ENCODE peak calls at places on chromosomes 4 and X, in eight cellular contexts. E is Karpas-422, L is GM23338, M is H9, A is astrocyte, I is HCT116, T is PC-3, F is neuronal stem cell. U is an unnamed sample.

GRCh38 chr4:67198757-67199156 is 346.5 kb downstream of the CENPC start:
- DNase-seq in T (peak; percentile 77), E (peak; percentile 75), A (peak; percentile 47), F (no peak), I (no peak), L (peak; percentile 63), M (peak; percentile 31), U (peak; percentile 63)

GRCh38 chrX:13094780-13095425 is 50.5 kb upstream of the FAM9C start:
- DNase-seq in L (no peak), I (no peak), E (no peak), M (no peak), T (no peak), A (peak; percentile 75), F (no peak), U (no peak)

GRCh38 chr4:123701046-123701445 is 304.5 kb downstream of the SPRY1 start:
- DNase-seq in L (no peak), E (no peak), T (no peak), A (no peak), I (no peak), F (no peak), M (no peak), U (no peak)

GRCh38 chrX:43500996-43501694 is 155.0 kb upstream of the MAOA start:
- DNase-seq in I (no peak), E (no peak), A (no peak), L (no peak), M (no peak), T (no peak), F (no peak), U (no peak)

GRCh38 chr4:84673475-84674230 is 90.7 kb downstream of the CDS1 start:
- DNase-seq in T (peak; percentile 90), E (no peak), F (no peak), M (no peak), A (peak; percentile 92), I (peak; percentile 39), L (no peak), U (no peak)

GRCh38 chr4:81789741-81790402 is 318.2 kb upstream of the RASGEF1B start:
- DNase-seq in M (no peak), F (no peak), I (no peak), T (no peak), A (no peak), E (no peak), L (no peak), U (no peak)

GRCh38 chr4:2907706-2908293 is 55.4 kb downstream of the NOP14 start:
- DNase-seq in I (no peak), M (no peak), F (no peak), T (peak; percentile 68), A (no peak), L (no peak), E (no peak), U (peak; percentile 34)

GRCh38 chr4:134665429-134665828 is 463.8 kb upstream of the PABPC4L start:
- DNase-seq in T (no peak), M (no peak), L (no peak), F (no peak), I (no peak), E (no peak), A (no peak), U (no peak)

GRCh38 chr4:91826186-91826585 is 477.6 kb upstream of the GRID2 start:
- DNase-seq in I (no peak), A (peak; percentile 55), E (no peak), F (no peak), M (no peak), L (no peak), T (peak; percentile 92), U (no peak)

GRCh38 chr4:158496030-158496741 is 25.5 kb upstream of the RXFP1 start:
- DNase-seq in M (peak; percentile 58), E (peak; percentile 85), F (peak; percentile 36), A (no peak), T (peak; percentile 58), L (peak; percentile 89), I (peak; percentile 21), U (peak; percentile 35)

GRCh38 chr4:182752158-182752910 is 164.9 kb downstream of the DCTD start:
- DNase-seq in M (no peak), L (peak; percentile 84), E (no peak), I (no peak), F (no peak), A (peak; percentile 94), T (peak; percentile 78), U (no peak)

DNA sequence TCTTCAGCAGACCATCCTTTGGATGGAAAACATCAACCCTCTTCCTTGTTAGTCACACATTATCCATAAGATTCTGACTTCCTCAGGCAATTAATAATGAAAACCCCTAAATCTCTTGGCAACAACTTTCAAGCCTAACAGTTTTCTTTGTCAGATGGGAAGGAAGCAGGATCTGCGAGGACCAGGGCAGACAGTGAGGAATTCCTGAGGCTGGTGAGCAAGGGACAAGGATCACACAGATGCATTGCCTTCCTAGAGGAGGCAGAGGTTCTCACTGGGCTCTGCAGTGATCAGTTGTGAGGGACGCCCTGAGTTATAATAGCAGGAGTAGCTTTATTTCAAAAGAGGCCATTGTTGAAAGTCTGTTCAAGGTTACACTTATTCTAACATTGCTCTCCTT is 195.4 kb downstream of the SLIT2 start:
- DNase-seq in I (no peak), A (no peak), L (peak; percentile 34), T (no peak), E (no peak), M (no peak), F (no peak), U (no peak)
- H3K4me2 ChIP-seq in I (no peak overlapping the region), A (no peak overlapping the region), L (no peak overlapping the region), T (no peak overlapping the region), E (no peak overlapping the region), M (no peak overlapping the region), F (no peak overlapping the region), U (no peak overlapping the region)

DNA sequence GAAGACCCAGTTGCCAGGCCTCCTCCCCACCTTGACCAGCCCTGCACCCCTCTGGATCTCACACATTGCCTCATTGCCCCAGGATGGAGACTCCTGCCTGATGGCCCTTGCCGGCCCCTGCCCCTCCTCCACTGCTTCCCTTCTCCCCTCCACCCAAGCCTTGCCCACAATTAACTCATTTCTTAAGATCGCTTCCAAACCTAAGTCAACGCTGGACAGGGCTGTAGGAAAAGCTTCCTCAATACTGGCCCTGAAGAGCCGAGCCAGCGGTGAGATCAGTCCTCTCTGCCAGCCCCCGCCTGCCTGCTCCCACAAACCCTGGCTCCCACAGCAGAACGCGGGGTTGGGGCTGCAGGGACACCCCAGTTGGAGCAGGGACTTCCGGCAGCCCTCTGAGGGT is 7.5 kb upstream of the HAUS7 start:
- DNase-seq in I (no peak), L (no peak), F (no peak), M (no peak), A (peak; percentile 61), T (no peak), E (no peak), U (no peak)
- H3K4me1 ChIP-seq in I (no peaks in the 10 kb centered on the region), L (no peaks in the 10 kb centered on the region), F (no peaks in the 10 kb centered on the region), M (no peaks in the 10 kb centered on the region), A (peaks cover 23% of the 10 kb centered on the region), T (no peaks in the 10 kb centered on the region), E (no peaks in the 10 kb centered on the region), U (peaks cover 11% of the 10 kb centered on the region)

GRCh38 chrX:129925305-129926092 is 19.5 kb downstream of the UTP14A start:
- DNase-seq in M (peak; percentile 64), E (peak; percentile 90), A (peak; percentile 39), L (peak; percentile 75), F (peak; percentile 48), T (peak; percentile 69), I (peak; percentile 44), U (peak; percentile 82)
- H3K27ac ChIP-seq in M (no peak overlapping the region), E (no peak overlapping the region), A (no peak overlapping the region), L (no peak overlapping the region), F (no peak overlapping the region), T (no peak overlapping the region), I (no peak overlapping the region), U (no peak overlapping the region)

GRCh38 chrX:120087289-120088017 is 10.0 kb upstream of the RHOXF2B start:
- DNase-seq in A (no peak), I (no peak), T (no peak), E (no peak), M (no peak), F (no peak), L (no peak), U (no peak)
- H3K4me2 ChIP-seq in A (no peak overlapping the region), I (no peak overlapping the region), T (peak overlapping the region; percentile 69), E (no peak overlapping the region), M (no peak overlapping the region), F (no peak overlapping the region), L (no peak overlapping the region), U (no peak overlapping the region)

DNA sequence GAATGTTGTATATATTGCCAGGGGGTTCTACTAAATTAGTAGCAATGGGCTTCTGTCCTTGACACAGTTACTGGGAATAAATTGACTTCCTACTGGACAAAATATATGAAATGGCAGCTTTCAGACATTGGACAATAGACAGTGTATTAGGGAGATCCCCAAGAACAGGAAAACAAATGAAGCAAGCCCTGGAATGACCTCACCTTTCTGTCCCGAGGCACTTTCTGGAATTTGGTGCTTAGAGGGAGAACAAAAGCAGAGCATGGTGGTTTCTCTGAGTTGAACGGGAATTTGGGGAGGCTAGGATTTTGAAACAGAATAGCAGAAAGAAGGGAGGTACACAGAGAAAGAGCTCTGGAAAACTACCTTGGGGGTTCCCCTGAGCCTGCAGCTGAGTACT is 187.7 kb upstream of the MAGEB2 start:
- DNase-seq in M (no peak), T (peak; percentile 31), A (no peak), E (no peak), L (peak; percentile 16), I (no peak), F (peak; percentile 12), U (no peak)
- H3K4me1 ChIP-seq in M (no peaks in the 10 kb centered on the region), T (peaks cover 9% of the 10 kb centered on the region), A (no peaks in the 10 kb centered on the region), E (no peaks in the 10 kb centered on the region), L (no peaks in the 10 kb centered on the region), I (no peaks in the 10 kb centered on the region), F (no peaks in the 10 kb centered on the region), U (no peaks in the 10 kb centered on the region)

GRCh38 chr4:169649545-169650226 is 29.3 kb downstream of the CLCN3 start:
- DNase-seq in E (no peak), M (no peak), T (no peak), F (no peak), L (no peak), I (no peak), A (peak; percentile 12), U (no peak)
- H3K27ac ChIP-seq in E (no peak overlapping the region), M (no peak overlapping the region), T (no peak overlapping the region), F (no peak overlapping the region), L (no peak overlapping the region), I (no peak overlapping the region), A (no peak overlapping the region), U (peak overlapping the region; percentile 6)

GRCh38 chrX:71638409-71638808 is 20.1 kb upstream of the CXCR3 start:
- DNase-seq in T (no peak), M (no peak), A (no peak), F (no peak), E (no peak), L (no peak), I (no peak), U (no peak)
- H3K4me2 ChIP-seq in T (peak overlapping the region; percentile 68), M (no peak overlapping the region), A (peak overlapping the region; percentile 73), F (no peak overlapping the region), E (no peak overlapping the region), L (no peak overlapping the region), I (no peak overlapping the region), U (peak overlapping the region; percentile 38)

GRCh38 chr4:8276358-8277240 is 7.0 kb downstream of the HTRA3 start:
- DNase-seq in I (no peak), M (no peak), F (no peak), T (peak; percentile 29), A (no peak), E (no peak), L (no peak), U (no peak)
- H3K4me1 ChIP-seq in I (no peaks in the 10 kb centered on the region), M (no peaks in the 10 kb centered on the region), F (peaks cover 5% of the 10 kb centered on the region), T (peaks cover 24% of the 10 kb centered on the region), A (peaks cover 31% of the 10 kb centered on the region), E (no peaks in the 10 kb centered on the region), L (no peaks in the 10 kb centered on the region), U (peaks cover 45% of the 10 kb centered on the region)

U was measured in hepatocyte.